ENCODE peak calls at places on chromosome 20, in eight cellular contexts. F, I, G, S, D, Q, M and C are unnamed samples.

GRCh38 chr20:40416274-40416673 is 272.8 kb downstream of the MAFB start:
- DNase-seq in Q (no peak), M (no peak), D (no peak), F (no peak), G (peak; percentile 93), I (no peak), S (no peak), C (no peak)

GRCh38 chr20:1528811-1529210 is 28.7 kb downstream of the SIRPD start:
- DNase-seq in I (no peak), F (no peak), Q (no peak), S (no peak), M (no peak), G (peak; percentile 73), D (no peak), C (no peak)

GRCh38 chr20:19688031-19688806 is 69.8 kb upstream of the RIN2 start:
- DNase-seq in D (peak; percentile 48), Q (peak; percentile 90), G (peak; percentile 92), F (no peak), S (peak; percentile 76), M (peak; percentile 78), I (peak; percentile 76), C (peak; percentile 28)

GRCh38 chr20:56393133-56393472 is 658 bp downstream of the CSTF1 start:
- DNase-seq in D (no peak), M (no peak), I (no peak), F (no peak), S (no peak), Q (no peak), G (peak; percentile 8), C (no peak)

GRCh38 chr20:33777831-33778230 is 33.3 kb upstream of the CHMP4B start:
- DNase-seq in S (no peak), Q (no peak), D (no peak), F (no peak), G (no peak), I (no peak), M (no peak), C (no peak)

GRCh38 chr20:44334306-44334705 is 2.5 kb upstream of the R3HDML start:
- DNase-seq in M (no peak), S (no peak), Q (no peak), F (no peak), I (no peak), D (no peak), G (no peak), C (no peak)

GRCh38 chr20:62644802-62645496 is 2.6 kb downstream of the SLCO4A1 start:
- DNase-seq in S (no peak), Q (no peak), M (no peak), G (peak; percentile 32), F (no peak), I (no peak), D (no peak), C (no peak)

GRCh38 chr20:24828992-24829648 is 119.9 kb upstream of the CST7 start:
- DNase-seq in Q (peak; percentile 61), D (no peak), S (peak; percentile 34), F (no peak), M (no peak), G (no peak), I (no peak), C (no peak)

GRCh38 chr20:13545755-13546154 is 93.0 kb downstream of the TASP1 start:
- DNase-seq in F (no peak), I (no peak), D (no peak), G (no peak), S (no peak), M (no peak), Q (no peak), C (no peak)

DNA sequence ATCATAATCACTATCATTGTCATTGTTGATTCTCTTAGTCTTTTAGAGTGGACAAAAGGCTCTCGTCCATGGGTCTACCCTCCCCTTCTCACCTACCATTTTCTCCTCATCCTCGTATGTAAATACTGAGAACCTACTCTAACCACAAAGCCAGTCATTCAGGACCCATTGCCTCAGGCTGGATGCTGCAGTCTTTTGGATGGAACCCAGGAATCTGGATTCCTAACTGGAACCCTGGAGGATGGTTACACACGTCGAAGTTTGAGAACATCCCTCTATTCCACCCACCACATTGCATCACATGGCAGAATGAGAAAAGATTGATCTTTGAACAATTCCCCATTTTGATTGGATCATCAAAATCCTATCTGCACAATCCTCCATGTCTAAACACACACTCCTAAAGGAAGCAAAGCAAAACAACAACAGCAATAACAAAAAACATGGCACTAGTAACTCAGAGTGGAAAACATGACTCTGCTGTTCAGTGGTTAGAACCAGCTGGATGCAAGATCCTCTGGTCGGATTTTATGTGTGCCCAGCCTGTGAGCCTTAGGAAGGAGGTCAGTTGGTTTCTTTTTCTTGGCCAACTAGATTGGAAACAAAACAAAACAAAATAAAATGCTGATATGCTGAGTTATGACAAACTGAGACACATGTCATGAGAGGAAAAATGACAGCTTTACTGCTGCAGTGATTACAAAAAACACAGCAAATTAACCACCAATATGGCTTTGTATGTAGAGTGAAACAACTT is 38.0 kb downstream of the TSHZ2 start:
- DNase-seq in I (no peak), F (no peak), M (no peak), S (no peak), G (no peak), Q (no peak), D (no peak), C (no peak)
- H3K4me3 ChIP-seq in I (no peak overlapping the region), F (no peak overlapping the region), M (no peak overlapping the region), S (no peak overlapping the region), G (no peak overlapping the region), Q (no peak overlapping the region), D (no peak overlapping the region), C (no peak overlapping the region)

DNA sequence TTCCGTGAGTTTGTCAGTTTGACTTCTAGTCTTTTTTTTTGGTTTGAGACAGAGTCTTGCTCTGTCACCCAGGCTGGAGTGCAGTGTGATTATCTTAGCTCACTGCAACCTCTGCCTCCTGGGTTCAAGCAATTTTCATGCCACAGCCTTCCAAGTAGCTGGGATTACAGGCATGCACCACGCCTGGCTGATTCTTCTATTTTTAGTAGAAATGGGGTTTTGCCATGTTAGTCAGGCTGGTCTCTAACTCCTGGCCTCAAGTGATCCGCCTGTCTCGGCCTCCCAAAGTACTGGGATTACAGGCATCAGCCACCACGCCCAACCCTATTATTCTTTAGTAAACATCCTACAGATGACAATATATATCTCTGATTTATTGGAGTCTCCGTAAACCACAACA is 506.5 kb downstream of the PREX1 start:
- DNase-seq in M (no peak), G (no peak), Q (no peak), S (no peak), D (no peak), I (no peak), F (no peak), C (no peak)
- TF ChIP-seq CTCF in M (no peak), G (no peak), Q (no peak), S (no peak), D (no peak), I (no peak), F (no peak), C (no peak)

GRCh38 chr20:14600527-14600926 is 263.1 kb upstream of the FLRT3 start:
- DNase-seq in G (no peak), Q (no peak), D (no peak), I (no peak), F (no peak), S (no peak), M (no peak), C (no peak)

GRCh38 chr20:14597206-14597715 is 259.8 kb upstream of the FLRT3 start:
- DNase-seq in I (no peak), F (no peak), G (no peak), D (no peak), Q (no peak), S (no peak), M (no peak), C (no peak)

GRCh38 chr20:14604143-14604542 is 266.7 kb upstream of the FLRT3 start:
- DNase-seq in I (no peak), D (no peak), Q (no peak), G (no peak), M (no peak), F (no peak), S (no peak), C (no peak)

GRCh38 chr20:14599613-14600012 is 262.2 kb upstream of the FLRT3 start:
- DNase-seq in Q (no peak), I (no peak), S (no peak), G (no peak), D (no peak), M (no peak), F (no peak), C (no peak)
- H3K4me3 ChIP-seq in Q (no peak overlapping the region), I (no peak overlapping the region), S (no peak overlapping the region), G (no peak overlapping the region), D (no peak overlapping the region), M (no peak overlapping the region), F (no peak overlapping the region), C (no peak overlapping the region)

GRCh38 chr20:60715172-60715571 is 536.9 kb upstream of the CDH4 start:
- DNase-seq in I (no peak), G (no peak), S (no peak), F (no peak), M (no peak), Q (no peak), D (no peak), C (no peak)
- TF ChIP-seq CTCF in I (no peak), G (no peak), S (no peak), F (no peak), M (no peak), Q (no peak), D (no peak), C (no peak)

GRCh38 chr20:58130156-58130555 is 98.3 kb downstream of the ANKRD60 start:
- DNase-seq in I (no peak), M (no peak), Q (no peak), G (no peak), S (no peak), F (no peak), D (no peak), C (no peak)

GRCh38 chr20:58130574-58130973 is 97.9 kb downstream of the ANKRD60 start:
- DNase-seq in M (no peak), D (no peak), Q (peak; percentile 66), G (no peak), S (no peak), I (no peak), F (no peak), C (no peak)

GRCh38 chr20:58131581-58132142 is 96.8 kb downstream of the ANKRD60 start:
- DNase-seq in M (no peak), Q (peak; percentile 68), G (peak; percentile 46), F (no peak), I (no peak), D (no peak), S (peak; percentile 44), C (no peak)

GRCh38 chr20:58129736-58130135 is 98.7 kb downstream of the ANKRD60 start:
- DNase-seq in D (no peak), M (no peak), G (no peak), I (no peak), F (no peak), S (no peak), Q (peak; percentile 83), C (no peak)

DNA sequence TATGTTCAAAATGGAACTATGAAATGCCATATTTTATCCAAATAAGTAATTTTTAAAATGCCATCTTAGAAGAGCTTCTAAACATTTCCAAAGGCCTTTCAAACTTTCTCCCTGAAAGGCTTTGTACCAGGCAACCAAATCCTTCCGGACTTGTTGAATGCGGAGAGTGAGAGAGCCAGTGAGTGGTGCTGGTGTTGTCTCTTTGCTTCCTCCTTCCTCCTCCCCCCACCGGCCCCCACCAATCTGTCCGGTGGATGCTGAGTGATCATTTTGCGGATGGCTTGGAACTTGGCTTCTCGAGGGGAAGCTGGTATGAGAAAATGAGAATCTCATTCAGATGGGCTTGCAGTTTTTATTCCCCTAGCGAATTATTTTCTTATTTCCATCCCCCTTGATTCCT is 97.3 kb downstream of the ANKRD60 start:
- DNase-seq in F (no peak), I (no peak), D (no peak), G (no peak), M (no peak), Q (peak; percentile 85), S (peak; percentile 54), C (no peak)
- H3K4me3 ChIP-seq in F (no peak overlapping the region), I (no peak overlapping the region), D (no peak overlapping the region), G (no peak overlapping the region), M (no peak overlapping the region), Q (no peak overlapping the region), S (no peak overlapping the region), C (peak overlapping the region; percentile 3)

GRCh38 chr20:38187512-38187911 is 22.4 kb upstream of the TGM2 start:
- DNase-seq in M (peak; percentile 57), D (no peak), F (no peak), I (no peak), Q (peak; percentile 54), S (peak; percentile 29), G (peak; percentile 42), C (no peak)
- TF ChIP-seq CTCF in M (peak; percentile 38), D (peak; percentile 28), F (no peak), I (no peak), Q (no peak), S (no peak), G (no peak), C (no peak)